ENCODE peak calls at places on chromosome 21, in five cellular contexts. S, U, X, D and A are unnamed samples.

GRCh38 chr21:40923361-40923760 is 76.4 kb upstream of the DSCAM start:
- DNase-seq in S (no peak), D (no peak), X (no peak), U (no peak), A (no peak)

GRCh38 chr21:33902349-33902748 is 13.3 kb downstream of the ATP5PO start:
- DNase-seq in S (no peak), U (no peak), D (no peak), X (no peak), A (no peak)

GRCh38 chr21:34807881-34808568 is 139.2 kb downstream of the CLIC6 start:
- DNase-seq in S (no peak), X (peak), U (no peak), D (peak), A (peak)

GRCh38 chr21:34649400-34649799 is 19.4 kb upstream of the CLIC6 start:
- DNase-seq in X (no peak), D (no peak), S (no peak), U (no peak), A (no peak)

GRCh38 chr21:42147386-42148020 is 71.4 kb upstream of the ABCG1 start:
- DNase-seq in D (no peak), X (no peak), S (no peak), U (no peak), A (no peak)

GRCh38 chr21:15872236-15872635 is 142.5 kb downstream of the USP25 start:
- DNase-seq in U (no peak), S (no peak), D (no peak), X (no peak), A (no peak)

GRCh38 chr21:35437941-35438340 is 388.8 kb upstream of the RUNX1 start:
- DNase-seq in X (no peak), U (no peak), S (no peak), D (no peak), A (no peak)

GRCh38 chr21:26614251-26614650 is 41.2 kb upstream of the CYYR1 start:
- DNase-seq in X (no peak), D (no peak), U (no peak), S (no peak), A (no peak)

GRCh38 chr21:36323032-36323431 is 3.0 kb downstream of the MORC3 start:
- DNase-seq in D (no peak), X (no peak), U (no peak), S (no peak), A (no peak)

GRCh38 chr21:33007747-33008146 is 18.0 kb upstream of the OLIG2 start:
- DNase-seq in X (no peak), D (no peak), U (no peak), S (no peak), A (no peak)

GRCh38 chr21:41136286-41136685 is 31.7 kb upstream of the BACE2 start:
- DNase-seq in D (no peak), S (no peak), X (no peak), U (no peak), A (no peak)